ENCODE peak calls at places on chromosomes 13 and 19, in six cellular contexts. B, W, R, X, D and G are unnamed samples.

GRCh38 chr19:4374451-4375163 is 25.7 kb downstream of the SH3GL1 start:
- DNase-seq in B (no peak), W (peak; percentile 82), R (peak; percentile 70), X (no peak), D (no peak), G (no peak)

GRCh38 chr13:30984620-30985019 is 52.2 kb downstream of the TEX26 start:
- DNase-seq in B (no peak), W (no peak), R (no peak), X (no peak), D (no peak), G (no peak)

GRCh38 chr13:34459856-34460255 is 482.2 kb upstream of the NBEA start:
- DNase-seq in B (no peak), W (no peak), R (no peak), X (no peak), D (no peak), G (no peak)

GRCh38 chr19:15977690-15978089 is 28.9 kb downstream of the OR10H4 start:
- DNase-seq in B (no peak), W (no peak), R (no peak), X (no peak), D (no peak), G (no peak)

GRCh38 chr13:75312884-75313520 is 169.0 kb downstream of the TBC1D4 start:
- DNase-seq in B (no peak), W (no peak), R (no peak), X (no peak), D (no peak), G (no peak)

GRCh38 chr19:44141191-44142013 is at the start of gene ZNF234:
- DNase-seq in B (peak; percentile 68), W (peak; percentile 81), R (peak; percentile 78), X (peak; percentile 63), D (peak; percentile 68), G (peak; percentile 83)

GRCh38 chr13:48542138-48542537 is 9.3 kb upstream of the RCBTB2 start:
- DNase-seq in B (no peak), W (no peak), R (peak; percentile 9), X (no peak), D (no peak), G (no peak)

GRCh38 chr13:66313408-66313807 is 916.7 kb downstream of the PCDH9 start:
- DNase-seq in B (no peak), W (no peak), R (no peak), X (no peak), D (no peak), G (no peak)

GRCh38 chr19:324716-325115 is 19.9 kb downstream of the MIER2 start:
- DNase-seq in B (no peak), W (no peak), R (no peak), X (no peak), D (no peak), G (no peak)

GRCh38 chr13:46905249-46905648 is 8.4 kb upstream of the HTR2A start:
- DNase-seq in B (no peak), W (no peak), R (no peak), X (no peak), D (no peak), G (no peak)

GRCh38 chr19:49512970-49513745 is 697 bp downstream of the FCGRT start:
- DNase-seq in B (no peak), W (peak; percentile 82), R (no peak), X (no peak), D (peak; percentile 65), G (peak; percentile 68)

GRCh38 chr13:95955255-95955654 is 97.9 kb downstream of the UGGT2 start:
- DNase-seq in B (no peak), W (no peak), R (no peak), X (no peak), D (no peak), G (no peak)

GRCh38 chr19:289651-290538 is 1.3 kb downstream of the PLPP2 start:
- DNase-seq in B (no peak), W (peak; percentile 86), R (no peak), X (no peak), D (peak; percentile 70), G (no peak)

GRCh38 chr13:47303626-47304025 is 406.8 kb upstream of the HTR2A start:
- DNase-seq in B (no peak), W (no peak), R (no peak), X (no peak), D (no peak), G (no peak)

GRCh38 chr13:65913173-65913572 is 1317.0 kb downstream of the PCDH9 start:
- DNase-seq in B (no peak), W (no peak), R (no peak), X (no peak), D (no peak), G (no peak)

GRCh38 chr19:21900401-21900800 is 64.4 kb upstream of the ZNF43 start:
- DNase-seq in B (no peak), W (no peak), R (no peak), X (no peak), D (no peak), G (no peak)

GRCh38 chr19:14048439-14049153 is 13.3 kb downstream of the PALM3 start:
- DNase-seq in B (peak; percentile 63), W (peak; percentile 74), R (no peak), X (no peak), D (peak; percentile 92), G (peak; percentile 82)

GRCh38 chr13:77986699-77987098 is 68.1 kb upstream of the EDNRB start:
- DNase-seq in B (no peak), W (no peak), R (no peak), X (no peak), D (no peak), G (no peak)

GRCh38 chr13:97911311-97912138 is 42.0 kb upstream of the IPO5 start:
- DNase-seq in B (no peak), W (no peak), R (no peak), X (no peak), D (peak; percentile 63), G (no peak)

GRCh38 chr13:28464861-28465260 is 30.1 kb downstream of the FLT1 start:
- DNase-seq in B (no peak), W (no peak), R (no peak), X (no peak), D (no peak), G (no peak)

GRCh38 chr13:79637086-79637763 is 156.3 kb downstream of the NDFIP2 start:
- DNase-seq in B (no peak), W (no peak), R (peak; percentile 69), X (no peak), D (no peak), G (no peak)

GRCh38 chr19:30229524-30230174 is 142.5 kb upstream of the ZNF536 start:
- DNase-seq in B (no peak), W (no peak), R (no peak), X (no peak), D (no peak), G (no peak)

GRCh38 chr13:50441141-50441540 is 402.4 kb downstream of the DLEU7 start:
- DNase-seq in B (no peak), W (no peak), R (no peak), X (no peak), D (no peak), G (no peak)

GRCh38 chr19:46574533-46574932 is 26.6 kb upstream of the CALM3 start:
- DNase-seq in B (no peak), W (no peak), R (no peak), X (no peak), D (no peak), G (no peak)

DNA sequence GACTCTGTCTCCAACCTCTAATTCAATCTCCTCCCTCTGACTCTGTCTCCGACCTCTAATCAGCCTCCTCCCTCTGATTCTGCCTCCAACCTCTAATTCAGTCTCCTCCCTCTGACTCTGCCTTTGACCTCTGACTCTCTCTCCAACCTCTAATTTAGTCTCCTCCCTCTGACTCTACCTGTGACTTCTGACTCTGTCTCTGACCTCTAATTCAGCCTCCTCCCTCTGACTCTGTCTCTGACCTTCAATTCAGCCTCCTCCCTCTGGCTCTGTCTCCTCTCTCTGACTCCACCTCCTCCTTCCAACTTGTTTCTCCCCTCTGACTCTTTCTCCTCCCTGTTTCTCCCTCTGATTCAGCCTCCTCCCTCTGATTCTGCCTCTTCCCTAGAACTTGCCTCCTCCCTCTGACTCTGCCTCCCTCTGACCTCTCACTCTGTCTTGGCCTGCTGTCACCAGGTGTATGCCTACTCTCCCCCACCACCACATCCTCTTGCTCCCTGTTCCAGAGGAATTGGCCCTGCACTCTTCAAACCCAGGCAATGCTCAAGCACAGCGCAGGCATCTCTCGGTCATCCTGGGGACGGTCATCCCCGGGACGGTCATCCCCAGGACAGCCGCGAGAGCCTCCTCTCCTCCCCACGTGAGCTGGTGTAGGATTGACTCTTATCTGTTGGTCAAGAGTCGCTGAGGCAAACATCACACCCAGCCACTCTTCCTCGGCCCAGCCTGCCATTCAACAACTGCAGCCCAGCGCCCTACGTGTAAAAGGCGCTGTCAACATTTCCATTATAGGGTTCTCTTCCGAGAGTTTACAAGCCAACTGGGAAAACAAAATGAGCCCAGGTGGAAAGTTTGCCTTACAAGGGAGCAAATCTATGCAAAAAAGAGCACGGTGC is 60.2 kb downstream of the ZIC5 start:
- DNase-seq in B (no peak), W (no peak), R (no peak), X (no peak), D (no peak), G (no peak)
- TF ChIP-seq CTCF in B (no peak), W (no peak), R (no peak), X (no peak), D (no peak), G (no peak)

GRCh38 chr19:13038306-13039210 is 43.3 kb downstream of the NFIX start:
- DNase-seq in B (no peak), W (no peak), R (no peak), X (no peak), D (no peak), G (no peak)
- TF ChIP-seq CTCF in B (no peak), W (no peak), R (no peak), X (no peak), D (no peak), G (no peak)

DNA sequence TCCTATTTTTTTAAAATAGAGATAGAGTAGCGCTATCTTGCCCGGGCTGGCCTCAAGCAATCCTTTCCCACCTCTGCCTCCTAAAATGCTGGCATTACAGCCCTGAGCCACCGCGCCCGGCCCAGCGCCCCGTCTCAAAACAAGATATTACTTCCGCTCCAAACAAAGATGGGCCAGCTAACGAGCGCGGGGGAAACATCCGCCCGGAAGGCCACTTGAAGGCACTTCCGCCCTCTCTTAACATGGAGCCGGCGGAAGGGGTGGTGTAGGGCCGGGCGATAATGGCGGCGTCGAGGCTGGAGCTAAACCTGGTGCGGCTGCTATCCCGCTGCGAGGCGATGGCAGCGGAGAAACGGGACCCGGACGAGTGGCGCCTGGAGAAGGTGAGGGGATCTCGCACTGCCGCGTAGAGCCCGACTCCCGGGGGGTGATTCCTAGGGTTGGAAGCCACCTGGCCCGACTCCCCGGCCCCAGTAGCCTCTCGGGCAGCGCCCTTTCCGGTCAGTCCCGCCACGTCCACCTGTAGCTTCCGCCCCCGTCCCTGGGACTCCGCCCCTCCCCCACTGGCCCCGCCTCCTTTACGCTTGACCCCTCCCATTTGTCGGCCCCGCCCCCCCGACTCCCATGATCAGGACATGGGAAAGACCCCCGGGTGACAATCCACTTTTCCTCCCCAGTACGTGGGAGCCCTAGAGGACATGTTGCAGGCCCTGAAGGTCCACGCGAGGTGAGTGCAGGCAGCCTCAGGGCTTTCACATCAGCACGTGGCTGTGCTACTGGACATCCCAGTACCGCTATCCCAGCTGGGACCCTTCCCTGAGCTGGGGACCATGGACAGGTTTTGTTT is at the start of gene USE1:
- DNase-seq in B (peak; percentile 75), W (peak; percentile 92), R (peak; percentile 86), X (peak; percentile 69), D (peak; percentile 87), G (peak; percentile 92)
- TF ChIP-seq CTCF in B (no peak), W (no peak), R (no peak), X (no peak), D (no peak), G (no peak)

DNA sequence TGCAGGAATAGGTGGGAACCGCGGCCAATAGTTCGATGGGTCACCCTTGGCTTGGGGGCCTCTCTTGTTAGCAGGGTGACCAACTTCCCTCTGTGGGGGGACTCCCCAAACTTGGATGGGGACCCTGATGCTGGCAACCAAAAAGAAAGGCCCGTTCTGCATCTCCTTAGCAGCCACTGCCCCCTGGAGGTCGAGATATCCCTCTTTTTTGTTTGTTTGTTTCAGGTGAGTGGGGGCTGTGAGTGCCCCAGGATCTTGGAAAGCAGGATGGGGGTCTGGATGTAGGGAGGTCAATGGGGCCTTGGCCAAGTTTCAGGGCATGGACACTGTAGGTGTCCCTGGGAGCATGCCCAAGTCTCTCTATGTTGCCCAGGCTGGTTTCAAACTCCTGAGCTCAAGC is 7.7 kb upstream of the CRTC1 start:
- DNase-seq in B (no peak), W (no peak), R (no peak), X (no peak), D (peak; percentile 65), G (no peak)
- TF ChIP-seq CTCF in B (peak; percentile 50), W (peak; percentile 25), R (peak; percentile 13), X (peak; percentile 26), D (peak; percentile 45), G (peak; percentile 33)